ENCODE peak calls at places on chromosomes 16 and 17, in nine cellular contexts. I is activated CD8-positive, alpha-beta T cell treated with anti-CD3 and anti-CD28 coated beads for 36 hours; K is fibroblast of pulmonary artery; Y is WTC11; H is hepatocyte; N is bronchial epithelial cell; S is HFFc6; F is lung; P is AG04450. J is an unnamed sample.

GRCh38 chr17:80790981-80791742 is 200.5 kb upstream of the CHMP6 start:
- DNase-seq in I (peak; percentile 43), K (no peak), Y (no peak), H (no peak), N (no peak), S (no peak), F (no peak), P (no peak), J (no peak)

GRCh38 chr17:11768106-11768505 is 169.8 kb downstream of the DNAH9 start:
- DNase-seq in I (no peak), K (no peak), Y (no peak), H (no peak), N (no peak), S (no peak), F (no peak), P (no peak), J (no peak)

GRCh38 chr16:28140788-28141618 is 70.8 kb downstream of the XPO6 start:
- DNase-seq in I (peak; percentile 89), K (peak; percentile 47), Y (no peak), H (no peak), N (peak; percentile 79), S (no peak), F (peak; percentile 60), P (no peak), J (no peak)

GRCh38 chr16:58306327-58306726 is 11.5 kb upstream of the PRSS54 start:
- DNase-seq in I (peak; percentile 81), K (peak; percentile 55), Y (peak; percentile 36), H (peak; percentile 23), N (peak; percentile 64), S (peak; percentile 11), F (no peak), P (no peak), J (peak; percentile 45)

GRCh38 chr17:39668141-39668924 is at the start of gene PNMT:
- DNase-seq in I (peak; percentile 82), K (peak; percentile 61), Y (peak; percentile 83), H (peak; percentile 90), N (peak; percentile 31), S (no peak), F (peak; percentile 62), P (no peak), J (peak; percentile 80)

GRCh38 chr17:67511012-67511411 is 133.9 kb downstream of the PITPNC1 start:
- DNase-seq in I (no peak), K (peak; percentile 42), Y (no peak), H (no peak), N (no peak), S (no peak), F (no peak), P (no peak), J (no peak)

GRCh38 chr16:47143329-47143676 is 442 bp downstream of the NETO2 start:
- DNase-seq in I (peak; percentile 68), K (peak; percentile 74), Y (peak; percentile 77), H (peak; percentile 82), N (peak; percentile 47), S (peak; percentile 18), F (peak; percentile 40), P (no peak), J (peak; percentile 86)

GRCh38 chr17:78416791-78417530 is 38.5 kb downstream of the PGS1 start:
- DNase-seq in I (no peak), K (peak; percentile 83), Y (no peak), H (peak; percentile 56), N (no peak), S (no peak), F (peak; percentile 61), P (no peak), J (no peak)

GRCh38 chr17:7932483-7932891 is 481 bp downstream of the CNTROB start:
- DNase-seq in I (peak; percentile 43), K (peak; percentile 27), Y (peak; percentile 22), H (peak; percentile 44), N (peak; percentile 18), S (no peak), F (no peak), P (no peak), J (no peak)

GRCh38 chr16:84005391-84005790 is 37.2 kb downstream of the SLC38A8 start:
- DNase-seq in I (no peak), K (no peak), Y (no peak), H (no peak), N (no peak), S (no peak), F (no peak), P (no peak), J (no peak)

GRCh38 chr16:84004442-84004841 is 36.4 kb downstream of the NECAB2 start:
- DNase-seq in I (no peak), K (no peak), Y (no peak), H (no peak), N (no peak), S (no peak), F (no peak), P (no peak), J (no peak)

GRCh38 chr16:84007946-84008345 is 34.6 kb downstream of the SLC38A8 start:
- DNase-seq in I (no peak), K (no peak), Y (no peak), H (no peak), N (no peak), S (no peak), F (no peak), P (no peak), J (no peak)

GRCh38 chr16:84009282-84009681 is 33.3 kb downstream of the SLC38A8 start:
- DNase-seq in I (no peak), K (no peak), Y (no peak), H (no peak), N (no peak), S (no peak), F (no peak), P (no peak), J (no peak)

GRCh38 chr16:84007520-84007919 is 35.1 kb downstream of the SLC38A8 start:
- DNase-seq in I (no peak), K (no peak), Y (no peak), H (no peak), N (no peak), S (no peak), F (no peak), P (no peak), J (no peak)
- TF ChIP-seq CTCF in I (no peak), K (no peak), Y (no peak), H (no peak), N (no peak), S (no peak), F (no peak), P (no peak), J (no peak)

DNA sequence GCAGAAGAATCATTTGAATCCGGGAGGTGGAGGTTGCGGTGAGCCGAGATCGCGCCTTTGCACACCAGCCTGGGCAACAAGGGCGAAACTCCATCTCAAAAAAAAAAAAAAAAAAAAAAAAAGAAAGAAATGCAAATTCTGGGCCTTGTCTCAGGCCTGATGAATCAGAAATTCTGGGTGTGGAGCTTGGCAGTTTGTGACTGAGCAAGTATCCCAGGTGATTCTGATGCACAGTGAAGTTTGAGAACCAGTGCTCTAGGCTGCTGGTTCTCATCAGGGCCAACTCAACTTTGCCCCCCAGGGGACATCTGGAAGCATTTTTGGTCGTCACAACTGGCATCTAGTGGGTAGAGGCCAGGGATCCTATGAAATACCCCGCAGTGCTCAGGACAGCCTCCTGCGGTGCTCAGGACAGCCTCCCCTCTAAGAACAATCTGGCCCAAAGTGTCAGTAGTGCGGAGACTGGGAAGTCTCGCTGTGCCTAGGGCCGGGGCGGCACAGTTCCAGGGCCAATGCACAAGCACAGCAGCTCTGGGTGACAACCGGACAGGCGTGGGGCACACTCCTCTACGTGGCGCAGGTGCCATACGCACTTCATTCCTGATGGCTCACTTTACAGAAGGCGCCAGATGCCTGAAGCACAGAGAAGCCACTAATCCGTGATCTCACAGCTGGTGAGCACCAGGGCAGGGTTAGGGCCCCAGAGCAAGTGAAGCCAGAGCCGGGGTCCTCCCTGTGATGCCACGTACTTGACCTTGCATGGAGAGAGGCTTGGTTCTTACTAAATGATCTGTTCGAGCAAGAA is 55.8 kb downstream of the SDK2 start:
- DNase-seq in I (peak; percentile 15), K (no peak), Y (no peak), H (no peak), N (peak; percentile 25), S (no peak), F (no peak), P (no peak), J (no peak)
- TF ChIP-seq CTCF in I (no peak), K (no peak), Y (no peak), H (no peak), N (no peak), S (no peak), F (no peak), P (no peak), J (no peak)

GRCh38 chr17:6413073-6413472 is 21.8 kb downstream of the AIPL1 start:
- DNase-seq in I (no peak), K (peak; percentile 47), Y (no peak), H (peak; percentile 59), N (peak; percentile 45), S (peak; percentile 52), F (no peak), P (no peak), J (no peak)
- TF ChIP-seq CTCF in I (peak; percentile 33), K (peak; percentile 42), Y (peak; percentile 2), H (peak; percentile 46), N (peak; percentile 58), S (peak; percentile 73), F (no peak), P (peak; percentile 58), J (peak; percentile 37)

DNA sequence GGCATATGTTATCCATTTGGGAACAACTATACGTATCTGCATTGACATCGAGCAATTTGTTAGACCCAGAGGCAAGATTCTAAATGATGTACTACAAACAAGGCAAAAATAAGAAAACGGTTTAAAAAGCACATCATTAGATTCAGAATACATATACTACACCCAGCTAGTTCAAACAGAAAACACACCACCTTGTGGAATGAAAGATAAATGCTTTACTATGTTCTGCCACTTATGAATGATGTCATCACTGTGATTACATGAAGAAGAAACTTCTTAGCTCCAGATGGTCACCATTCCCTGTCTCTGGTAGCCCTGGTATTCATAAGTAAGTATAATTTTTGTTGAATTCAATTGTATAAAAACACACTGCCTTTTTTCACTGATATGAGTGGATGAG is 7.8 kb downstream of the NACA2 start:
- DNase-seq in I (no peak), K (peak; percentile 62), Y (no peak), H (peak; percentile 62), N (peak; percentile 75), S (peak; percentile 75), F (no peak), P (peak; percentile 27), J (no peak)
- TF ChIP-seq CTCF in I (peak; percentile 31), K (peak; percentile 38), Y (no peak), H (peak; percentile 49), N (peak; percentile 36), S (peak; percentile 77), F (no peak), P (peak; percentile 47), J (peak; percentile 50)

J was measured in endothelial cell.